ENCODE peak calls at places on chromosomes 1 and 21, in seven cellular contexts. One of them, this sample, is unnamed.

GRCh38 chr21:37414292-37415253 is 48.0 kb downstream of the DYRK1A start:
- DNase-seq in mesenchymal stem cell: no peak
- DNase-seq in H9: no peak
- DNase-seq in neuronal stem cell: no peak
- DNase-seq in H1: no peak
- DNase-seq in IMR-90: no peak
- DNase-seq in trophoblast cell: no peak
- DNase-seq in this sample: no peak

GRCh38 chr1:223742861-223743517 is 30.6 kb downstream of the CAPN2 start:
- DNase-seq in IMR-90: no peak
- DNase-seq in H9: no peak
- DNase-seq in trophoblast cell: no peak
- DNase-seq in mesenchymal stem cell: peak
- DNase-seq in H1: no peak
- DNase-seq in neuronal stem cell: no peak
- DNase-seq in this sample: no peak

GRCh38 chr1:90721210-90722194 is 4.4 kb upstream of the BARHL2 start:
- DNase-seq in trophoblast cell: peak
- DNase-seq in H9: peak
- DNase-seq in IMR-90: peak
- DNase-seq in H1: peak
- DNase-seq in mesenchymal stem cell: peak
- DNase-seq in neuronal stem cell: no peak
- DNase-seq in this sample: peak

GRCh38 chr1:192588546-192588945 is 13.0 kb downstream of the RGS1 start:
- DNase-seq in H1: no peak
- DNase-seq in trophoblast cell: no peak
- DNase-seq in neuronal stem cell: no peak
- DNase-seq in IMR-90: peak
- DNase-seq in H9: no peak
- DNase-seq in mesenchymal stem cell: peak
- DNase-seq in this sample: no peak

GRCh38 chr21:15415541-15416261 is 314.1 kb upstream of the USP25 start:
- DNase-seq in neuronal stem cell: no peak
- DNase-seq in H1: no peak
- DNase-seq in IMR-90: no peak
- DNase-seq in mesenchymal stem cell: no peak
- DNase-seq in H9: no peak
- DNase-seq in trophoblast cell: no peak
- DNase-seq in this sample: no peak

GRCh38 chr1:78483903-78484302 is 6.9 kb upstream of the PTGFR start:
- DNase-seq in H9: peak
- DNase-seq in mesenchymal stem cell: no peak
- DNase-seq in neuronal stem cell: no peak
- DNase-seq in H1: no peak
- DNase-seq in trophoblast cell: no peak
- DNase-seq in IMR-90: peak
- DNase-seq in this sample: peak

GRCh38 chr1:110927484-110928075 is 36.1 kb downstream of the LRIF1 start:
- DNase-seq in H9: peak
- DNase-seq in trophoblast cell: peak
- DNase-seq in mesenchymal stem cell: no peak
- DNase-seq in IMR-90: peak
- DNase-seq in neuronal stem cell: no peak
- DNase-seq in H1: no peak
- DNase-seq in this sample: peak

GRCh38 chr1:9269078-9269501 is 23.6 kb upstream of the SPSB1 start:
- DNase-seq in neuronal stem cell: no peak
- DNase-seq in trophoblast cell: no peak
- DNase-seq in H1: no peak
- DNase-seq in H9: no peak
- DNase-seq in IMR-90: no peak
- DNase-seq in mesenchymal stem cell: no peak
- DNase-seq in this sample: no peak

GRCh38 chr1:8216005-8216404 is 101.9 kb upstream of the SLC45A1 start:
- DNase-seq in neuronal stem cell: no peak
- DNase-seq in H1: no peak
- DNase-seq in mesenchymal stem cell: peak
- DNase-seq in IMR-90: peak
- DNase-seq in H9: no peak
- DNase-seq in trophoblast cell: no peak
- DNase-seq in this sample: peak

GRCh38 chr1:51230501-51231078 is 5.5 kb upstream of the RNF11 start:
- DNase-seq in H1: peak
- DNase-seq in trophoblast cell: peak
- DNase-seq in H9: no peak
- DNase-seq in IMR-90: no peak
- DNase-seq in neuronal stem cell: no peak
- DNase-seq in mesenchymal stem cell: no peak
- DNase-seq in this sample: no peak

GRCh38 chr1:88661951-88662664 is 22.0 kb upstream of the PKN2 start:
- DNase-seq in H1: no peak
- DNase-seq in IMR-90: no peak
- DNase-seq in trophoblast cell: no peak
- DNase-seq in neuronal stem cell: no peak
- DNase-seq in mesenchymal stem cell: peak
- DNase-seq in H9: no peak
- DNase-seq in this sample: peak

GRCh38 chr1:2103266-2103900 is 53.2 kb downstream of the PRKCZ start:
- DNase-seq in H9: no peak
- DNase-seq in neuronal stem cell: no peak
- DNase-seq in mesenchymal stem cell: no peak
- DNase-seq in trophoblast cell: peak
- DNase-seq in IMR-90: no peak
- DNase-seq in H1: no peak
- DNase-seq in this sample: no peak

GRCh38 chr1:8303876-8304275 is 14.0 kb upstream of the SLC45A1 start:
- DNase-seq in neuronal stem cell: no peak
- DNase-seq in H1: no peak
- DNase-seq in trophoblast cell: peak
- DNase-seq in mesenchymal stem cell: no peak
- DNase-seq in IMR-90: no peak
- DNase-seq in H9: no peak
- DNase-seq in this sample: no peak

GRCh38 chr1:52970149-52970548 is 43.1 kb downstream of the SCP2 start:
- DNase-seq in H9: peak
- DNase-seq in trophoblast cell: no peak
- DNase-seq in H1: no peak
- DNase-seq in mesenchymal stem cell: peak
- DNase-seq in neuronal stem cell: no peak
- DNase-seq in IMR-90: peak
- DNase-seq in this sample: peak

GRCh38 chr1:28246427-28246832 is 10.5 kb downstream of the ATP5IF1 start:
- DNase-seq in H9: no peak
- DNase-seq in neuronal stem cell: no peak
- DNase-seq in IMR-90: peak
- DNase-seq in trophoblast cell: peak
- DNase-seq in mesenchymal stem cell: no peak
- DNase-seq in H1: no peak
- DNase-seq in this sample: no peak

GRCh38 chr1:84689514-84690396 is 506 bp downstream of the SSX2IP start:
- DNase-seq in neuronal stem cell: no peak
- DNase-seq in mesenchymal stem cell: peak
- DNase-seq in H1: peak
- DNase-seq in H9: peak
- DNase-seq in trophoblast cell: peak
- DNase-seq in IMR-90: peak
- DNase-seq in this sample: peak

GRCh38 chr1:177170756-177171535 is at the start of gene BRINP2:
- DNase-seq in IMR-90: peak
- DNase-seq in H9: peak
- DNase-seq in mesenchymal stem cell: peak
- DNase-seq in trophoblast cell: peak
- DNase-seq in H1: peak
- DNase-seq in neuronal stem cell: peak
- DNase-seq in this sample: peak

GRCh38 chr1:150976879-150977694 is 2.5 kb upstream of the CERS2 start:
- DNase-seq in H9: peak
- DNase-seq in IMR-90: no peak
- DNase-seq in H1: peak
- DNase-seq in mesenchymal stem cell: peak
- DNase-seq in trophoblast cell: peak
- DNase-seq in neuronal stem cell: no peak
- DNase-seq in this sample: peak

GRCh38 chr1:178232949-178233348 is 139.0 kb downstream of the RASAL2 start:
- DNase-seq in IMR-90: peak
- DNase-seq in trophoblast cell: peak
- DNase-seq in H1: no peak
- DNase-seq in neuronal stem cell: no peak
- DNase-seq in H9: no peak
- DNase-seq in mesenchymal stem cell: peak
- DNase-seq in this sample: no peak

GRCh38 chr21:15788847-15789548 is 59.2 kb downstream of the USP25 start:
- DNase-seq in neuronal stem cell: no peak
- DNase-seq in H1: no peak
- DNase-seq in trophoblast cell: peak
- DNase-seq in H9: no peak
- DNase-seq in mesenchymal stem cell: peak
- DNase-seq in IMR-90: peak
- DNase-seq in this sample: peak

GRCh38 chr1:151756291-151756690 is 7.0 kb downstream of the MRPL9 start:
- DNase-seq in IMR-90: peak
- DNase-seq in neuronal stem cell: no peak
- DNase-seq in trophoblast cell: no peak
- DNase-seq in H1: no peak
- DNase-seq in mesenchymal stem cell: peak
- DNase-seq in H9: no peak
- DNase-seq in this sample: no peak

GRCh38 chr1:35936828-35937227 is 5.9 kb downstream of the AGO3 start:
- DNase-seq in neuronal stem cell: no peak
- DNase-seq in trophoblast cell: peak
- DNase-seq in IMR-90: no peak
- DNase-seq in H9: no peak
- DNase-seq in mesenchymal stem cell: no peak
- DNase-seq in H1: no peak
- DNase-seq in this sample: no peak
- H2BK5ac ChIP-seq in neuronal stem cell: no peak
- H2BK5ac ChIP-seq in trophoblast cell: no peak
- H2BK5ac ChIP-seq in IMR-90: no peak
- H2BK5ac ChIP-seq in H9: no peak
- H2BK5ac ChIP-seq in mesenchymal stem cell: no peak
- H2BK5ac ChIP-seq in H1: no peak
- H2BK5ac ChIP-seq in this sample: no peak

GRCh38 chr1:14976260-14976659 is 177.3 kb upstream of the TMEM51 start:
- DNase-seq in mesenchymal stem cell: no peak
- DNase-seq in H9: no peak
- DNase-seq in trophoblast cell: no peak
- DNase-seq in neuronal stem cell: no peak
- DNase-seq in H1: no peak
- DNase-seq in IMR-90: no peak
- DNase-seq in this sample: no peak
- H2AK5ac ChIP-seq in mesenchymal stem cell: peak
- H2AK5ac ChIP-seq in H9: no peak
- H2AK5ac ChIP-seq in trophoblast cell: no peak
- H2AK5ac ChIP-seq in neuronal stem cell: peak
- H2AK5ac ChIP-seq in H1: no peak
- H2AK5ac ChIP-seq in IMR-90: no peak
- H2AK5ac ChIP-seq in this sample: no peak

GRCh38 chr21:41346758-41347157 is 15.1 kb upstream of the MX2 start:
- DNase-seq in mesenchymal stem cell: no peak
- DNase-seq in trophoblast cell: no peak
- DNase-seq in H1: no peak
- DNase-seq in IMR-90: no peak
- DNase-seq in H9: no peak
- DNase-seq in neuronal stem cell: no peak
- DNase-seq in this sample: no peak
- H2BK5ac ChIP-seq in mesenchymal stem cell: no peak
- H2BK5ac ChIP-seq in trophoblast cell: no peak
- H2BK5ac ChIP-seq in H1: no peak
- H2BK5ac ChIP-seq in IMR-90: no peak
- H2BK5ac ChIP-seq in H9: no peak
- H2BK5ac ChIP-seq in neuronal stem cell: no peak
- H2BK5ac ChIP-seq in this sample: no peak

GRCh38 chr21:34115160-34115559 is 41.8 kb downstream of the MRPS6 start:
- DNase-seq in mesenchymal stem cell: no peak
- DNase-seq in H1: no peak
- DNase-seq in trophoblast cell: no peak
- DNase-seq in neuronal stem cell: no peak
- DNase-seq in H9: no peak
- DNase-seq in IMR-90: no peak
- DNase-seq in this sample: no peak
- H2AK5ac ChIP-seq in mesenchymal stem cell: no peak
- H2AK5ac ChIP-seq in H1: no peak
- H2AK5ac ChIP-seq in trophoblast cell: no peak
- H2AK5ac ChIP-seq in neuronal stem cell: no peak
- H2AK5ac ChIP-seq in H9: no peak
- H2AK5ac ChIP-seq in IMR-90: no peak
- H2AK5ac ChIP-seq in this sample: no peak

DNA sequence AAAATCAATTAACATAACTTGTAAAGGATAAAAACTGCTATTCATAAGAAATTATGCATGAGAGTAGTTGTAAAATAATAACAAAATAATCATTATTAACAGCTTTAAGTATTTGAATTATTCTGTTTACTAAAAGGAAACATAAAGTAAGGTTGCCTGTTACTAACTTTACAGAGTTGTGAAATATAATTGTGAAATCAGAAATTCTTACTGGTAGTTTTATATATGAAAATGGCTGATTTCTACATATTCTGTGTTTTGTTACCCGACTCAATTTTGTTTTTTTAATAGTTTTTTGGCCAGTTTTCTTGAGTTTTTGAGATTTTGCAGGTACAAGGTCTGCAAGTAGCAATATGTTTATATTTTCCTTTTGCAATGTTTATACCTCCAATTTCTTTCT is 27.8 kb downstream of the FNBP1L start:
- DNase-seq in neuronal stem cell: no peak
- DNase-seq in mesenchymal stem cell: no peak
- DNase-seq in H1: no peak
- DNase-seq in H9: no peak
- DNase-seq in IMR-90: no peak
- DNase-seq in trophoblast cell: no peak
- DNase-seq in this sample: no peak
- H2BK5ac ChIP-seq in neuronal stem cell: no peak
- H2BK5ac ChIP-seq in mesenchymal stem cell: no peak
- H2BK5ac ChIP-seq in H1: no peak
- H2BK5ac ChIP-seq in H9: no peak
- H2BK5ac ChIP-seq in IMR-90: no peak
- H2BK5ac ChIP-seq in trophoblast cell: no peak
- H2BK5ac ChIP-seq in this sample: no peak

DNA sequence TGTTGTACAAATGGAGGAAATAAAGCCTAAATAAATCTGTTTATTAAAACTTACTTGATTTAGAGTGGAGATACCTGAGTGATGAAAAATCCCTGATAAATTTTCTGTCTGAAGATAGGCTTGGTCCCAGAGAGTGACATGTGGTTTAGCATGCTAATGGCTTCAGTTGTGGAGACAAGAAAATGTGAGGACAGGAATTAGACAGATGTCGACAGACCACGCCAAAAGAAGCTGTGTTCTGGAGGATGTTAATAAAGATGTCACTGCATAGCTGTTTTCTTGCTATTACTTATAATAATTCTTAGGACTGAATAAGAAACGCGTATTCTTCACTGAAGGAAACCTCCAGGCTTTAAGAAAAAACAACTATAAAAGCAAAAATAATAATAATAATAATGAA is 154.9 kb downstream of the OLFM3 start:
- DNase-seq in neuronal stem cell: no peak
- DNase-seq in H1: no peak
- DNase-seq in mesenchymal stem cell: no peak
- DNase-seq in IMR-90: no peak
- DNase-seq in H9: no peak
- DNase-seq in trophoblast cell: no peak
- DNase-seq in this sample: no peak
- H2AK5ac ChIP-seq in neuronal stem cell: no peak
- H2AK5ac ChIP-seq in H1: no peak
- H2AK5ac ChIP-seq in mesenchymal stem cell: no peak
- H2AK5ac ChIP-seq in IMR-90: no peak
- H2AK5ac ChIP-seq in H9: no peak
- H2AK5ac ChIP-seq in trophoblast cell: no peak
- H2AK5ac ChIP-seq in this sample: no peak